ENCODE peak calls at places on chromosomes 4 and X, in nine cellular contexts. U, P, W, Y, V, G, F, J and H are unnamed samples.

GRCh38 chr4:2057382-2058065 is 1.6 kb upstream of the NAT8L start:
- DNase-seq in U (no peak), P (no peak), W (no peak), Y (no peak), V (no peak), G (no peak), F (no peak), J (no peak), H (no peak)

GRCh38 chr4:98673978-98674377 is 15.6 kb upstream of the TSPAN5 start:
- DNase-seq in U (no peak), P (no peak), W (no peak), Y (no peak), V (no peak), G (no peak), F (no peak), J (peak; percentile 35), H (no peak)

GRCh38 chr4:28966982-28967381 is 1753.2 kb upstream of the PCDH7 start:
- DNase-seq in U (no peak), P (no peak), W (no peak), Y (no peak), V (peak; percentile 25), G (peak; percentile 0), F (peak; percentile 24), J (peak; percentile 33), H (peak; percentile 11)

GRCh38 chr4:112213091-112213490 is 18.5 kb upstream of the AP1AR start:
- DNase-seq in U (no peak), P (no peak), W (no peak), Y (no peak), V (no peak), G (peak; percentile 61), F (no peak), J (no peak), H (peak; percentile 15)

GRCh38 chr4:185183622-185184281 is 20.0 kb downstream of the CFAP97 start:
- DNase-seq in U (peak; percentile 90), P (peak; percentile 89), W (peak; percentile 89), Y (peak; percentile 52), V (peak; percentile 96), G (peak; percentile 95), F (peak; percentile 75), J (peak; percentile 97), H (peak; percentile 91)

GRCh38 chrX:118495958-118496762 is 545 bp downstream of the DOCK11 start:
- DNase-seq in U (peak; percentile 63), P (peak; percentile 86), W (peak; percentile 16), Y (no peak), V (no peak), G (no peak), F (no peak), J (no peak), H (peak; percentile 26)

GRCh38 chrX:9562851-9563250 is 98.0 kb downstream of the TBL1X start:
- DNase-seq in U (no peak), P (no peak), W (no peak), Y (peak; percentile 7), V (peak; percentile 90), G (peak; percentile 89), F (peak; percentile 72), J (peak; percentile 74), H (peak; percentile 62)

GRCh38 chrX:32530802-32531403 is 680.4 kb downstream of the DMD start:
- DNase-seq in U (no peak), P (peak; percentile 35), W (peak; percentile 11), Y (no peak), V (peak; percentile 56), G (peak; percentile 56), F (no peak), J (peak; percentile 50), H (peak; percentile 66)

GRCh38 chr4:88732714-88733368 is 35.2 kb upstream of the NAP1L5 start:
- DNase-seq in U (no peak), P (no peak), W (no peak), Y (no peak), V (no peak), G (no peak), F (no peak), J (no peak), H (no peak)

GRCh38 chr4:79652232-79652631 is 244.2 kb upstream of the GK2 start:
- DNase-seq in U (no peak), P (no peak), W (no peak), Y (no peak), V (peak; percentile 87), G (peak; percentile 90), F (peak; percentile 28), J (peak; percentile 79), H (peak; percentile 43)

GRCh38 chr4:55879224-55879623 is 25.8 kb downstream of the EXOC1 start:
- DNase-seq in U (no peak), P (no peak), W (no peak), Y (no peak), V (no peak), G (no peak), F (no peak), J (no peak), H (no peak)

GRCh38 chrX:40434947-40435346 is 145.8 kb upstream of the ATP6AP2 start:
- DNase-seq in U (no peak), P (no peak), W (no peak), Y (no peak), V (peak; percentile 39), G (peak; percentile 64), F (no peak), J (peak; percentile 52), H (no peak)

GRCh38 chrX:154315416-154315815 is 19.8 kb downstream of the TKTL1 start:
- DNase-seq in U (no peak), P (no peak), W (no peak), Y (no peak), V (no peak), G (no peak), F (no peak), J (no peak), H (no peak)

GRCh38 chr4:112403072-112403945 is 106.1 kb downstream of the ALPK1 start:
- DNase-seq in U (no peak), P (no peak), W (no peak), Y (no peak), V (peak; percentile 9), G (peak; percentile 25), F (no peak), J (peak; percentile 8), H (no peak)

GRCh38 chr4:167550021-167550420 is 315.7 kb upstream of the SPOCK3 start:
- DNase-seq in U (no peak), P (no peak), W (no peak), Y (no peak), V (no peak), G (no peak), F (no peak), J (peak; percentile 3), H (no peak)

GRCh38 chrX:134622813-134623185 is 35.5 kb downstream of the PLAC1 start:
- DNase-seq in U (no peak), P (no peak), W (no peak), Y (no peak), V (peak; percentile 25), G (peak; percentile 58), F (no peak), J (no peak), H (peak; percentile 30)

GRCh38 chr4:76459291-76459723 is 24.3 kb downstream of the SHROOM3 start:
- DNase-seq in U (no peak), P (no peak), W (peak; percentile 18), Y (no peak), V (peak; percentile 93), G (peak; percentile 91), F (peak; percentile 29), J (peak; percentile 94), H (peak; percentile 47)

GRCh38 chr4:185738038-185738552 is 73.9 kb downstream of the SORBS2 start:
- DNase-seq in U (no peak), P (no peak), W (no peak), Y (no peak), V (peak; percentile 96), G (peak; percentile 94), F (peak; percentile 85), J (peak; percentile 98), H (peak; percentile 88)

GRCh38 chr4:142567199-142567598 is 278.9 kb downstream of the INPP4B start:
- DNase-seq in U (no peak), P (peak; percentile 38), W (no peak), Y (no peak), V (no peak), G (no peak), F (no peak), J (no peak), H (no peak)
- TF ChIP-seq CTCF in U (no peak), P (peak; percentile 14), W (no peak), Y (no peak), V (no peak), G (no peak), F (no peak), J (no peak), H (no peak)

GRCh38 chrX:152479525-152479924 is 28.4 kb upstream of the GABRA3 start:
- DNase-seq in U (no peak), P (no peak), W (no peak), Y (no peak), V (no peak), G (no peak), F (no peak), J (no peak), H (no peak)

GRCh38 chrX:152480269-152481212 is 29.4 kb upstream of the GABRA3 start:
- DNase-seq in U (no peak), P (no peak), W (no peak), Y (no peak), V (no peak), G (no peak), F (no peak), J (no peak), H (no peak)
- TF ChIP-seq CTCF in U (no peak), P (no peak), W (no peak), Y (no peak), V (no peak), G (no peak), F (no peak), J (no peak), H (no peak)

DNA sequence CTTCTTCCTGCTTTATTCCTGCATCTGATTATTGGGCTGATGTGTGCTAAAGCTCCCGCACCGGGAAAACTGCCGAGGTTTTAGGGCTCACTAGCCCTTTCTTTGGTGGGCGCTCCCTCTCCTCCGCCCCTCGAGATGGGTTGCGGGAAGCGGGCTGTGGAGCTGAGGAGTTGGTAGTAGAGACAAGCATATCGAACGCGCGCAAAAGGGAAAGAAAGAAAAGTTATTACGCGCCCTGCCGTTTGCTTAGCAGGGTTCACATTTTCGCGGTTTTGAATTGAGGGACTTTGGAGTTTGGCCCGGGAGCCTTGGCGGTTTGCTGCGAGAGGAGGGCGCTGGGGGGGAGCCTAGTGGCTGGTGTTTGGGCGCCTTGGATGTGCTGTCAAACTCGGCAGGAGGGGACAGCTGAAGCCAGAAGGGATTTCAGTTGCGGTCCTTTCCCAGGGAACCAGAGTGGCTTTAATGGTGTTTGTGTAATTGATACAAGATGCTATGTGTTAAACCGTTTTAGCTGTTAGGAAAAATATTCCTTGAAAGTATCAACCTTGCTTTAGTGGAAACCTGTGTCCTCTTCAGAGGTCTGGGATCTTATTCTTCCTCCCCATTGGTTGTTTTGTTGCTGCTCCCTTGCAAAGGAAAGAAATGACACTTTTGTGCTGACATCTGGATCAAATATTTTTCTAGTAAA is 1.1 kb downstream of the GAB1 start:
- DNase-seq in U (peak; percentile 57), P (peak; percentile 13), W (peak; percentile 44), Y (no peak), V (peak; percentile 50), G (peak; percentile 65), F (no peak), J (peak; percentile 70), H (peak; percentile 41)
- TF ChIP-seq CTCF in U (no peak), P (no peak), W (no peak), Y (peak; percentile 6), V (no peak), G (no peak), F (no peak), J (peak; percentile 11), H (no peak)

DNA sequence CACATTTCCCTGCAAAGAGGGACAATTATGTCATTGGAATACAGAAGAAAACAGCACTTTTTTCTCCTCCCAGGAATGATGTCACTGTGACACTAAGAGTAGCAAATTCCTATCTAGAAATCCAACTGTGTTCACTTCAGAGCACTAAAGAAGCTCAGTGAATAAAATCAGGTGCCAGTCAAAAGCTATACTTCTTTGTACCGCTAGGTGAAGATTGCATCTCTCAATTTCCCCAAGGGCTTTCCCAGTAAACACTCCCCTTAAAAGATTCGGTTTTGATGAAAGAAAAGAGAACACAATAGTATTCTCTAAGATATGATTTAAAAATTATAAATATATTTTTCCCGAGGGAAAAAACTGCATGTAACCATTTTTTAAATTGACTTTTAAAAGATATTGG is 104.7 kb upstream of the MID1 start:
- DNase-seq in U (no peak), P (no peak), W (no peak), Y (no peak), V (no peak), G (no peak), F (no peak), J (no peak), H (peak; percentile 22)
- TF ChIP-seq CTCF in U (no peak), P (no peak), W (peak; percentile 17), Y (peak; percentile 55), V (peak; percentile 33), G (peak; percentile 20), F (no peak), J (peak; percentile 35), H (peak; percentile 51)